ENCODE peak calls at places on chromosomes 1 and 21, in eight cellular contexts. T is uterus, J is foreskin fibroblast, O is fibroblast of the aortic adventitia, E is PC-9, H is kidney, R is heart left ventricle, G is IMR-90. S is an unnamed sample.

GRCh38 chr1:77624102-77624501 is 58.4 kb downstream of the ZZZ3 start:
- DNase-seq in G (no peak), H (no peak), R (no peak), O (no peak), T (no peak), J (no peak), E (no peak), S (no peak)

GRCh38 chr1:75338974-75339483 is 204.8 kb downstream of the LHX8 start:
- DNase-seq in R (no peak), E (no peak), O (no peak), G (no peak), H (no peak), J (no peak), T (no peak), S (no peak)

GRCh38 chr1:35085421-35085820 is 6.2 kb downstream of the ZMYM1 start:
- DNase-seq in J (peak; percentile 10), T (no peak), E (no peak), O (no peak), G (no peak), H (no peak), R (no peak), S (no peak)

GRCh38 chr21:42652527-42653491 is 612 bp upstream of the PDE9A start:
- DNase-seq in T (peak; percentile 56), J (peak; percentile 73), H (peak; percentile 95), O (no peak), E (peak; percentile 50), R (peak; percentile 76), G (peak; percentile 31), S (peak; percentile 76)

GRCh38 chr1:213067366-213067765 is 16.3 kb downstream of the RPS6KC1 start:
- DNase-seq in T (no peak), H (no peak), J (peak; percentile 33), E (no peak), R (no peak), G (no peak), O (peak; percentile 11), S (peak; percentile 56)

GRCh38 chr1:168876830-168877229 is 147.8 kb upstream of the DPT start:
- DNase-seq in T (no peak), H (no peak), R (no peak), G (no peak), E (no peak), J (no peak), O (no peak), S (no peak)

GRCh38 chr1:201147396-201148015 is 6.8 kb downstream of the TMEM9 start:
- DNase-seq in J (no peak), H (peak; percentile 19), T (no peak), E (no peak), G (no peak), R (no peak), O (no peak), S (no peak)

GRCh38 chr21:42609806-42610205 is 43.6 kb upstream of the PDE9A start:
- DNase-seq in R (no peak), H (peak; percentile 49), O (no peak), E (no peak), G (no peak), J (no peak), T (no peak), S (no peak)

GRCh38 chr1:31620631-31621497 is 3.4 kb downstream of the HCRTR1 start:
- DNase-seq in O (no peak), E (no peak), R (no peak), G (no peak), H (no peak), T (no peak), J (no peak), S (no peak)

GRCh38 chr1:233033366-233033765 is 83.0 kb downstream of the NTPCR start:
- DNase-seq in J (peak; percentile 59), T (no peak), R (no peak), E (no peak), G (peak; percentile 57), O (peak; percentile 35), H (no peak), S (peak; percentile 86)

GRCh38 chr1:160646711-160647328 is at the start of gene SLAMF1:
- DNase-seq in H (no peak), G (no peak), J (no peak), T (no peak), O (no peak), R (no peak), E (no peak), S (no peak)

GRCh38 chr21:43734830-43735229 is 15.9 kb downstream of the PDXK start:
- DNase-seq in R (no peak), T (no peak), H (no peak), O (peak; percentile 63), G (peak; percentile 67), J (no peak), E (no peak), S (peak; percentile 24)

GRCh38 chr1:160024195-160024905 is 7.4 kb downstream of the PIGM start:
- DNase-seq in J (no peak), E (no peak), T (no peak), R (no peak), O (no peak), G (no peak), H (no peak), S (no peak)

GRCh38 chr1:206831605-206832004 is 33.8 kb upstream of the IL20 start:
- DNase-seq in R (no peak), O (no peak), T (no peak), H (no peak), G (no peak), E (no peak), J (no peak), S (no peak)

GRCh38 chr21:36427502-36427901 is 42.3 kb downstream of the CHAF1B start:
- DNase-seq in J (no peak), E (no peak), H (no peak), R (no peak), G (no peak), T (no peak), O (no peak), S (no peak)

GRCh38 chr1:117644696-117645311 is 39.0 kb downstream of the TENT5C start:
- DNase-seq in O (no peak), R (no peak), J (no peak), G (no peak), H (no peak), T (no peak), E (no peak), S (no peak)

GRCh38 chr1:30603081-30603858 is 120.1 kb downstream of the MATN1 start:
- DNase-seq in T (no peak), E (no peak), H (no peak), J (no peak), O (no peak), R (no peak), G (no peak), S (no peak)

GRCh38 chr1:151006331-151007052 is at the start of gene MINDY1:
- DNase-seq in E (peak; percentile 72), R (peak; percentile 83), O (peak; percentile 87), G (peak; percentile 89), J (peak; percentile 91), T (peak; percentile 68), H (peak; percentile 86), S (peak; percentile 91)

GRCh38 chr1:172719694-172720138 is 60.8 kb downstream of the FASLG start:
- DNase-seq in J (peak; percentile 73), R (no peak), O (peak; percentile 71), T (no peak), E (no peak), H (no peak), G (peak; percentile 57), S (peak; percentile 67)

GRCh38 chr1:155139895-155140629 is at the start of gene DPM3:
- DNase-seq in J (peak; percentile 91), O (peak; percentile 74), E (peak; percentile 63), G (peak; percentile 72), H (peak; percentile 96), T (peak; percentile 85), R (peak; percentile 93), S (peak; percentile 81)

GRCh38 chr1:153615406-153615805 is 719 bp downstream of the S100A14 start:
- DNase-seq in H (peak; percentile 49), J (no peak), O (no peak), R (no peak), T (no peak), E (no peak), G (no peak), S (no peak)

GRCh38 chr1:48810740-48811139 is 34.0 kb upstream of the BEND5 start:
- DNase-seq in H (no peak), E (no peak), O (no peak), R (no peak), G (no peak), T (no peak), J (no peak), S (no peak)

GRCh38 chr1:227779651-227780050 is 35.8 kb upstream of the PRSS38 start:
- DNase-seq in E (no peak), O (no peak), R (no peak), G (no peak), T (no peak), J (no peak), H (peak; percentile 63), S (no peak)

GRCh38 chr1:229887043-229887822 is 179.8 kb upstream of the GALNT2 start:
- DNase-seq in E (peak; percentile 87), T (no peak), H (no peak), R (peak; percentile 50), O (no peak), G (no peak), J (peak; percentile 3), S (no peak)

DNA sequence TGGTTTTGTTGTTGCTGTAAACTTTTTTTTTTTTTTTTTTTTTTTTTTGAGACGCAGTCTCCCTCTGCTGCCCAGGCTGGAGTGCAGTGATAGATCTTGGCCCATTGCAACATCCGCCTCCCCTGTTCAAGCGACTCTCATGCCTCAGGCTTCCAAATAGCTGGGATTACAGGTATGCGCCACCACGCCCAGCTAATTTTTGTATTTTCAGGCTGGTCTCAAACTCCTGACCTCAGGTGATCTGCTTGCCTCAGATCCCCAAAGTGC is 78.9 kb upstream of the SLC45A1 start:
- DNase-seq in J (peak; percentile 77), E (peak; percentile 87), G (peak; percentile 58), H (no peak), T (peak; percentile 49), O (peak; percentile 71), R (no peak), S (peak; percentile 84)
- TF ChIP-seq CTCF in J (peak; percentile 44), E (no peak), G (peak; percentile 46), H (no peak), T (peak; percentile 19), O (peak; percentile 52), R (no peak), S (peak; percentile 52)

GRCh38 chr1:26556041-26556440 is 26.5 kb downstream of the RPS6KA1 start:
- DNase-seq in G (no peak), H (no peak), J (no peak), O (no peak), R (no peak), T (no peak), E (no peak), S (no peak)
- H3K4me3 ChIP-seq in G (no peak overlapping the region), H (no peak overlapping the region), J (no peak overlapping the region), O (no peak overlapping the region), R (no peak overlapping the region), T (no peak overlapping the region), E (no peak overlapping the region), S (no peak overlapping the region)

GRCh38 chr1:24849653-24850295 is 80.3 kb downstream of the RUNX3 start:
- DNase-seq in E (no peak), O (peak; percentile 39), J (peak; percentile 35), G (peak; percentile 34), R (no peak), H (no peak), T (no peak), S (peak; percentile 60)
- TF ChIP-seq CTCF in E (no peak), O (peak; percentile 14), J (peak; percentile 9), G (peak; percentile 27), R (peak; percentile 7), H (peak; percentile 33), T (no peak), S (peak; percentile 22)

GRCh38 chr1:1001631-1002300 is 1.9 kb upstream of the HES4 start:
- DNase-seq in O (peak; percentile 33), G (peak; percentile 51), E (peak; percentile 60), R (peak; percentile 87), J (peak; percentile 78), T (peak; percentile 84), H (peak; percentile 94), S (peak; percentile 70)
- H3K4me3 ChIP-seq in O (peak overlapping the region; percentile 17), G (peak overlapping the region; percentile 59), E (peak overlapping the region; percentile 97), R (peak overlapping the region; percentile 51), J (peak overlapping the region; percentile 59), T (peak overlapping the region; percentile 60), H (no peak overlapping the region), S (peak overlapping the region; percentile 73)

S was measured in fibroblast of villous mesenchyme.